ENCODE peak calls at places on chromosomes 4 and X, in nine cellular contexts. Z is NCI-H1436, K is kidney glomerular epithelial cell, V is germinal center, I is H9, X is activated T-cell treated with anti-CD3 and anti-CD28 coated beads for 1 hour, S is MG63, U is GM03348, W is tibial nerve. Y is an unnamed sample.

GRCh38 chrX:140249122-140249521 is 255.7 kb downstream of the SOX3 start:
- DNase-seq in Z (no peak), K (no peak), V (no peak), I (no peak), X (no peak), S (no peak), U (no peak), W (no peak), Y (no peak)

GRCh38 chr4:37693450-37694190 is 7.4 kb upstream of the RELL1 start:
- DNase-seq in Z (no peak), K (peak; percentile 56), V (no peak), I (no peak), X (no peak), S (no peak), U (peak; percentile 71), W (no peak), Y (no peak)

GRCh38 chrX:21993265-21993664 is 38.9 kb upstream of the PHEX start:
- DNase-seq in Z (no peak), K (no peak), V (peak; percentile 24), I (no peak), X (no peak), S (no peak), U (no peak), W (no peak), Y (no peak)

GRCh38 chr4:6943012-6943869 is 33.6 kb downstream of the TBC1D14 start:
- DNase-seq in Z (no peak), K (no peak), V (no peak), I (no peak), X (no peak), S (no peak), U (no peak), W (no peak), Y (no peak)

GRCh38 chr4:66298596-66298995 is 628.3 kb upstream of the EPHA5 start:
- DNase-seq in Z (no peak), K (no peak), V (no peak), I (no peak), X (no peak), S (no peak), U (no peak), W (no peak), Y (no peak)

GRCh38 chr4:2083116-2083825 is 24.1 kb downstream of the NAT8L start:
- DNase-seq in Z (no peak), K (no peak), V (no peak), I (no peak), X (no peak), S (no peak), U (no peak), W (no peak), Y (no peak)

GRCh38 chr4:123230061-123230460 is 166.5 kb upstream of the SPRY1 start:
- DNase-seq in Z (no peak), K (no peak), V (no peak), I (no peak), X (no peak), S (no peak), U (no peak), W (no peak), Y (no peak)

GRCh38 chr4:121697626-121698025 is 846 bp upstream of the ANXA5 start:
- DNase-seq in Z (no peak), K (peak; percentile 47), V (peak; percentile 7), I (no peak), X (no peak), S (no peak), U (no peak), W (no peak), Y (no peak)

GRCh38 chr4:67571975-67572374 is 13.4 kb downstream of the STAP1 start:
- DNase-seq in Z (no peak), K (no peak), V (no peak), I (no peak), X (no peak), S (no peak), U (no peak), W (no peak), Y (no peak)

GRCh38 chr4:74292111-74292870 is 16.0 kb upstream of the EPGN start:
- DNase-seq in Z (no peak), K (peak; percentile 27), V (no peak), I (no peak), X (no peak), S (no peak), U (no peak), W (no peak), Y (no peak)

Y was measured in CD4-positive, alpha-beta T cell.